ENCODE peak calls at places on chromosomes 12 and 14, in five cellular contexts. L is lower lobe of right lung, K is HL-60, Q is type B pancreatic cell, T is A549. H is an unnamed sample.

GRCh38 chr12:24233519-24234246 is 284.2 kb upstream of the SOX5 start:
- DNase-seq in L (no peak), K (no peak), Q (no peak), T (no peak), H (no peak)

GRCh38 chr12:120066341-120066740 is 50.2 kb downstream of the RAB35 start:
- DNase-seq in L (no peak), K (no peak), Q (no peak), T (no peak), H (no peak)

GRCh38 chr14:26867171-26867757 is 269.4 kb upstream of the NOVA1 start:
- DNase-seq in L (no peak), K (no peak), Q (no peak), T (no peak), H (no peak)

GRCh38 chr14:64303471-64303917 is 9.3 kb upstream of the ESR2 start:
- DNase-seq in L (no peak), K (peak), Q (no peak), T (peak), H (no peak)

GRCh38 chr12:121773011-121773777 is 20.3 kb downstream of the RHOF start:
- DNase-seq in L (peak), K (no peak), Q (no peak), T (peak), H (peak)

GRCh38 chr14:100692859-100693558 is 33.7 kb upstream of the DLK1 start:
- DNase-seq in L (no peak), K (no peak), Q (no peak), T (peak), H (no peak)

GRCh38 chr12:53952335-53952694 is 2.4 kb upstream of the HOXC12 start:
- DNase-seq in L (no peak), K (no peak), Q (no peak), T (no peak), H (no peak)

GRCh38 chr12:59600174-59600573 is 4.3 kb downstream of the SLC16A7 start:
- DNase-seq in L (no peak), K (peak), Q (no peak), T (no peak), H (no peak)

GRCh38 chr12:20450591-20450990 is 82.3 kb downstream of the PDE3A start:
- DNase-seq in L (no peak), K (no peak), Q (no peak), T (no peak), H (no peak)

GRCh38 chr12:50394469-50395029 is 1.9 kb downstream of the FAM186A start:
- DNase-seq in L (no peak), K (no peak), Q (no peak), T (no peak), H (no peak)

GRCh38 chr14:96145116-96145864 is 59.3 kb upstream of the BDKRB2 start:
- DNase-seq in L (no peak), K (no peak), Q (no peak), T (no peak), H (no peak)

DNA sequence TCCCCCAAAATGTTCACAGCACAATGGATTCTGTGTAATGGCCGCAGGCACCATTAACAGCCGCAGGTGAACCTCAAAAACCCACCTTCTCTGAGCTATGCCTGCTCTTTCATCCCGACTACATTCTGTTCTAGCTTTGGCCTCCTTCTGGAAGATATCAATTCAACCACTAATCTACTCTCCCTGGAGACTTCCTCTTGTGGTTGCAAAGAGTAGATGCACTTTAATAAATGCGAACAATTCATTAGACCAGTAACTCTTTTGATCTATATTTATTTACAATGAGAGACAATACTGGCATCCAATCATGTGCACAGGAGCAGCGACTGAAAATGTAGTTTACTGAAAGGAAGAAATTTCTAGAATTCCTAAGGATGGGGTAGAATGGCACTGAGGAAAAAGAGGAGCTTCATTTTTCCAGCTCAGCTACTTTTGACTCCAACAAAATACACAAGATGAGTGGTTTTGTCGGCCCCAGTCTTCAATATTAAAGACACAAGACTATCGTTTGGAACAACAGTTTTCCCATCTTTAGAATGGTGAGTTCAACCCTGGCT is 5.3 kb downstream of the GRIN2B start:
- DNase-seq in L (no peak), K (no peak), Q (no peak), T (no peak), H (no peak)
- TF ChIP-seq CTCF in L (no peak), K (no peak), Q (peak), T (peak), H (no peak)

GRCh38 chr12:4579305-4580097 is 17.5 kb downstream of the DYRK4 start:
- DNase-seq in L (no peak), K (no peak), Q (no peak), T (peak), H (no peak)
- TF ChIP-seq CTCF in L (peak), K (peak), Q (peak), T (peak), H (peak)

GRCh38 chr12:11622774-11623375 is 26.6 kb upstream of the ETV6 start:
- DNase-seq in L (no peak), K (no peak), Q (no peak), T (no peak), H (no peak)
- TF ChIP-seq CTCF in L (no peak), K (no peak), Q (no peak), T (no peak), H (no peak)

DNA sequence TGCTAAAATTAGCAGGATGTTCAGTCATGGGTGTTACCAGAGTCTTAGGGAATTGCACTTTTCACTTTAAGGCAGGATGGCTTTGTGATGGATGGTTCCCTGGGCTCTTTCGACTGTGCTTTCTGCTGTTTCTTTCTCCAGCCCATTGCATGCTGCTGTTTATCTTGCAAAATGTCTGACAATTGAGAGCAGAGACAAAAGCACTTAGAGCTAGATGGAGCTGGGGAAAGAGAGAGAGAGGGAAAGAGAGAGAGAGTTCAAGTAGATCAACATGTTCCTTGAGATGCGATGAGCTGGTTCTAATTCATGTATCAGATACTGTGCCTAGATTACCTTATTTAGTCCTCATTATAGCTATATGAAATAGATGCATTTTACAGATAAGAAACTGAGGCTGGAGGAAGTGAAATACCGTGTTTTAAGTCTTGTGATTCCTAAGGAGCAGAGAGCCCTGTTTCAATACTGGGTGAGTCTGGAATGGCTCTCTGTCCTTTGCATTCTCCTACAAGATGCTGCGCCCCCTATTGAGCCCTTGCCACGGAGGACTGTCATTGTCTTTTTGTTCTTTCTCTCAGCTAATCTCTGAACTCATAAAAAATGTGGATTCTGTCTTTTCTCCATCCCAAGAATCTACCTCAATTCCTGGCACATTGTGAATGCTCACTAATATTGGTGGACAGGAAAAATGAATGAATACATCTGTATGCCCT is 227.9 kb downstream of the ALG10B start:
- DNase-seq in L (no peak), K (no peak), Q (no peak), T (no peak), H (no peak)
- TF ChIP-seq CTCF in L (no peak), K (no peak), Q (peak), T (peak), H (no peak)

GRCh38 chr14:59292028-59292427 is 103.6 kb downstream of the DAAM1 start:
- DNase-seq in L (no peak), K (no peak), Q (no peak), T (no peak), H (no peak)
- TF ChIP-seq CTCF in L (no peak), K (no peak), Q (no peak), T (no peak), H (no peak)

GRCh38 chr12:49287876-49288275 is 7.1 kb upstream of the PRPH start:
- DNase-seq in L (no peak), K (no peak), Q (no peak), T (no peak), H (no peak)

GRCh38 chr12:49279706-49280159 is 14.9 kb downstream of the TUBA1C start:
- DNase-seq in L (peak), K (no peak), Q (no peak), T (no peak), H (no peak)

GRCh38 chr12:49284672-49285071 is 10.3 kb upstream of the PRPH start:
- DNase-seq in L (no peak), K (no peak), Q (no peak), T (no peak), H (no peak)

GRCh38 chr12:49282302-49282701 is 12.6 kb upstream of the PRPH start:
- DNase-seq in L (no peak), K (no peak), Q (no peak), T (no peak), H (no peak)

DNA sequence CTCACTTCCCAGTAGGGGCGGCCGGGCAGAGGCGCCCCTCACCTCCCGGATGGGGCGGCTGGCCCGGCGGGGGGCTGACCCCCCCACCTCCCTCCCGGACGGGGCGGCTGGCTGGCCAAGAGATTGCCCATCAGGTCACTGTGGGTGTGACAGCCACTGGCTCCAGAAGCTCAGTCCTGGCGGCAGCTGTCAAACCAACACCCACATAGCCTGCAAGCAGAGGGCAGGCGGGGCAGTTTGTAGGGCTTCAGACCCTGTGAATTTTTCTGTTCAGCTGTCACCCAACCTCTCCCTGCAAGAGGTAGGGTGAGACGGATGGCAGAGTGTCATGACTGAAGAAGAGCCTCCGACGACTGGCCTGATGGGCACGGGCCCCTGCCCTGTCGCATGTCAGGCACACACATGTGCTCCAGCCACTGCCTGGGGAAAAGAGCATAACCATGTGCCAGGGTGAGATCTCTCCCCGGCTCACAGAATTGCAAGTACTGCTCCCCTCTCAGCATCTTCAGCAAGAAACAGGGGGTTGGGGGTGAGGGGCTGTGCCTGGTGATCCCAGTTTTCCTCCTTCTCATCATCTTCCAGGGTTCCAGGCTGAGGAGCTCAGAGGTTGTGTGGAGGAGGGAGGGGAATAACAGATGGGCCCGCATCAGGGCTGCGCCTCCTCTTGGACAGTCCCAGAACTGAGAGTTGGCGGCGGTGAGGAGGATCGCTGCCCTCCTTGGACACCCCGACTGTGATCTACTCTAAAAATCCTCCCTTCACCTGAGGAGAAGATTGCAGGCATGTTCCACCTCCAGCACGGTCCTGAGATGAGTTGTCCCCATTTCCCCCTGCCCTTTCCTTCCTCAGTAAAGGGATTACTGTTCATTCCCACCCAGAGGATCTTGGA is 11.2 kb upstream of the PRPH start:
- DNase-seq in L (no peak), K (no peak), Q (no peak), T (no peak), H (no peak)
- TF ChIP-seq CTCF in L (no peak), K (no peak), Q (no peak), T (peak), H (peak)

GRCh38 chr14:102095231-102095870 is 8.5 kb upstream of the HSP90AA1 start:
- DNase-seq in L (no peak), K (no peak), Q (no peak), T (no peak), H (no peak)

GRCh38 chr14:102095871-102096568 is 9.2 kb upstream of the HSP90AA1 start:
- DNase-seq in L (no peak), K (no peak), Q (no peak), T (no peak), H (no peak)

GRCh38 chr14:102096569-102097188 is 9.8 kb upstream of the HSP90AA1 start:
- DNase-seq in L (peak), K (no peak), Q (no peak), T (peak), H (peak)

GRCh38 chr14:102092806-102093205 is 6.0 kb upstream of the HSP90AA1 start:
- DNase-seq in L (no peak), K (no peak), Q (no peak), T (no peak), H (no peak)

DNA sequence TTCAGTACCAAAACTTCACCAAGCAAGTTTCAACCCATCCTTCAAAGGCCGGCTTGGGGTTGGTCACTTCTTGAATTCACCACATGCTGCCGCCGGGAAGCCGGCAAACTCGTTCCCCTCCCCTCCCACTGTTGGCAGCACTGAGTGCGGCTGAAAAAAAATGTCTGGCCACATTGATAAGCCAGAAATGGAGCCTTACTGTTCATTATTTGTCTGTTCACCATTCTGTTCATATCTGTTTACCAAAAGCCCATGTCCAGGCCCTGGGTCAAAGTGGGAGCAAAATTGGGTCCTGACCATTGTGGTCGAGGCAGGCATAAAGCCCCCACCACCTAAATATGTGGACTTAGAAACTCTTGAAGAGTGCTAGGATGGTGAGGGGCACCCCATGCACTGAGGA is 7.3 kb upstream of the HSP90AA1 start:
- DNase-seq in L (no peak), K (no peak), Q (no peak), T (no peak), H (no peak)
- TF ChIP-seq CTCF in L (no peak), K (no peak), Q (no peak), T (no peak), H (no peak)

GRCh38 chr14:82621881-82622450 is 1088.3 kb upstream of the SEL1L start:
- DNase-seq in L (no peak), K (no peak), Q (no peak), T (no peak), H (no peak)
- TF ChIP-seq CTCF in L (no peak), K (no peak), Q (no peak), T (no peak), H (no peak)

DNA sequence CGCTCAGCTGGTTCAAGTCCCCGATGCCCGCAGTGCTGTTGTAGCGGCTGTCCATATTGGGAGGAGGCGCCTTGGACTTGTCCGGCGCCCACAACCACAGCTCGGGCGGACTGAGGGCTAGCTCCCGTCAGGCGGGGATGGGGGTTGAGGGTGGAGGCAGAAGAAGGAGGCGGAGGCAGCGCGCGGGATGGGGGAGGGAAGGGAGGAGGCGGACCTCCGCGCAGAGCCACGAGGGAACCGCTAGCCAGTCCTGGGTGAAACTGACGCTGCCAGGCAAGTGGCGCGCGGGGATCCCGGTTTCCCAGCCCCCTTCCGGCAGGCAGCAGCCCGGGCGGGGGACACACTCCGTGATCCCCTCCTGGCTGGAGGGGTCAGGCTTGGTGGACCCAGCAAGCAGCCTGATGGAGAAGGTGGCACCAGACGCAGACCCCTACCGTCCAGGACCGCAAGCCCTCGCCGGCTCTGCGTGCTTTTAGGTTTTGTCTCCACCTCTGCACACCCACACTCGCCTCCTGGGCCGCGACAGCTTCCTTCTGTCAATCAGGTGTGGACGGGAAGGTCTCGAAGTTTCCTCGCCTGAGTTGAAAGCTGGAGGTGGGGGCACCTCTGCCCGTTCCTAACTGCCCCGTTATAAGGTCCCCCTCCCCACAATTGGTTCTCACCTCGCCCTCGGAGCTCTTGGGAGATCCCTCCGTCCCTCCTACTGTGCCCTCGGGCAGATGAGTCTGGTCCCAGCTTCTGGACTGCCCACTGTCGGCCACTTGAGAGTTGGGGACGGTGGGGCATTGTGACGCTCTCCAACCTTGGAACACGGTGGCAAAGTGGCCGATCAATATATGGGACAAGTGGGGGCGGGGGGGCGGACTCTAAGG is at the start of gene CPNE8:
- DNase-seq in L (peak), K (no peak), Q (no peak), T (peak), H (peak)
- TF ChIP-seq CTCF in L (no peak), K (no peak), Q (no peak), T (no peak), H (no peak)

GRCh38 chr12:76117067-76117691 is 32.7 kb upstream of the NAP1L1 start:
- DNase-seq in L (no peak), K (no peak), Q (no peak), T (no peak), H (no peak)
- TF ChIP-seq CTCF in L (no peak), K (no peak), Q (peak), T (no peak), H (no peak)